ENCODE peak calls at places on chromosomes 2 and 18, in five cellular contexts. Q, G, X, U and D are unnamed samples.

GRCh38 chr2:53342248-53342647 is 425.4 kb upstream of the CHAC2 start:
- DNase-seq in Q (no peak), G (no peak), X (no peak), U (no peak), D (no peak)

GRCh38 chr2:210002158-210003157 is at the start of gene RPE:
- DNase-seq in Q (peak), G (peak), X (peak), U (peak), D (peak)

GRCh38 chr2:65128297-65129190 is 1.4 kb downstream of the RAB1A start:
- DNase-seq in Q (no peak), G (peak), X (no peak), U (no peak), D (peak)

GRCh38 chr18:54608008-54608642 is 17.1 kb downstream of the DYNAP start:
- DNase-seq in Q (no peak), G (peak), X (no peak), U (no peak), D (no peak)

GRCh38 chr18:76256897-76257500 is 238.0 kb downstream of the ZNF516 start:
- DNase-seq in Q (no peak), G (peak), X (peak), U (no peak), D (peak)

GRCh38 chr2:44751754-44752479 is 189.6 kb upstream of the SIX3 start:
- DNase-seq in Q (no peak), G (no peak), X (no peak), U (no peak), D (no peak)

GRCh38 chr2:207133862-207134519 is 31.8 kb downstream of the KLF7 start:
- DNase-seq in Q (no peak), G (peak), X (peak), U (peak), D (peak)

GRCh38 chr2:32824415-32824814 is 122.3 kb upstream of the LTBP1 start:
- DNase-seq in Q (no peak), G (no peak), X (no peak), U (no peak), D (no peak)

GRCh38 chr2:67600946-67601345 is 203.8 kb downstream of the ETAA1 start:
- DNase-seq in Q (no peak), G (peak), X (no peak), U (no peak), D (no peak)

GRCh38 chr2:111200333-111200879 is 79.7 kb downstream of the BCL2L11 start:
- DNase-seq in Q (no peak), G (no peak), X (no peak), U (peak), D (no peak)

GRCh38 chr2:105379741-105380186 is 19.1 kb downstream of the FHL2 start:
- DNase-seq in Q (no peak), G (no peak), X (no peak), U (no peak), D (no peak)

GRCh38 chr2:27715318-27716165 is 51.9 kb downstream of the SLC4A1AP start:
- DNase-seq in Q (no peak), G (peak), X (peak), U (no peak), D (peak)

GRCh38 chr18:78980777-78981651 is 1.4 kb downstream of the SALL3 start:
- DNase-seq in Q (no peak), G (no peak), X (no peak), U (no peak), D (no peak)

GRCh38 chr18:63887424-63887823 is at the start of gene SERPINB2:
- DNase-seq in Q (no peak), G (peak), X (no peak), U (no peak), D (no peak)

GRCh38 chr18:57128229-57128911 is 18.5 kb upstream of the BOD1L2 start:
- DNase-seq in Q (no peak), G (no peak), X (no peak), U (no peak), D (no peak)

GRCh38 chr2:151111599-151112278 is 149.9 kb downstream of the RBM43 start:
- DNase-seq in Q (no peak), G (peak), X (no peak), U (no peak), D (no peak)

GRCh38 chr2:209977386-209978239 is 24.8 kb upstream of the RPE start:
- DNase-seq in Q (no peak), G (peak), X (no peak), U (no peak), D (no peak)

GRCh38 chr2:145601306-145601925 is 1081.5 kb upstream of the ZEB2 start:
- DNase-seq in Q (no peak), G (no peak), X (no peak), U (no peak), D (peak)

GRCh38 chr2:72153026-72153791 is 5.5 kb upstream of the CYP26B1 start:
- DNase-seq in Q (no peak), G (no peak), X (peak), U (peak), D (no peak)

GRCh38 chr2:2222931-2223330 is 108.1 kb downstream of the MYT1L start:
- DNase-seq in Q (no peak), G (no peak), X (no peak), U (no peak), D (no peak)

GRCh38 chr2:200708951-200709350 is 102.8 kb upstream of the BZW1 start:
- DNase-seq in Q (no peak), G (no peak), X (no peak), U (no peak), D (no peak)

GRCh38 chr2:38405917-38406596 is 29.0 kb upstream of the ATL2 start:
- DNase-seq in Q (no peak), G (no peak), X (no peak), U (no peak), D (no peak)

GRCh38 chr18:42798606-42799005 is 316.9 kb downstream of the RIT2 start:
- DNase-seq in Q (no peak), G (no peak), X (no peak), U (no peak), D (no peak)

GRCh38 chr2:13919981-13920382 is 712.5 kb upstream of the LRATD1 start:
- DNase-seq in Q (no peak), G (no peak), X (no peak), U (no peak), D (no peak)

GRCh38 chr2:161625314-161625919 is 1.2 kb downstream of the SLC4A10 start:
- DNase-seq in Q (no peak), G (no peak), X (no peak), U (no peak), D (no peak)

GRCh38 chr2:192899466-192899865 is 704.7 kb upstream of the TMEFF2 start:
- DNase-seq in Q (no peak), G (no peak), X (no peak), U (no peak), D (no peak)

GRCh38 chr2:197008229-197008628 is 81.7 kb upstream of the PGAP1 start:
- DNase-seq in Q (no peak), G (peak), X (no peak), U (no peak), D (peak)

GRCh38 chr2:231985823-231986261 is 24.3 kb downstream of the DIS3L2 start:
- DNase-seq in Q (no peak), G (no peak), X (no peak), U (no peak), D (peak)

GRCh38 chr2:50133766-50134165 is 898.2 kb downstream of the NRXN1 start:
- DNase-seq in Q (no peak), G (no peak), X (no peak), U (no peak), D (no peak)

GRCh38 chr2:130872276-130873125 is 35.8 kb downstream of the ARHGEF4 start:
- DNase-seq in Q (no peak), G (no peak), X (no peak), U (no peak), D (no peak)

GRCh38 chr2:191571163-191571769 is 106.7 kb upstream of the NABP1 start:
- DNase-seq in Q (no peak), G (peak), X (no peak), U (no peak), D (no peak)

GRCh38 chr2:108853421-108853820 is 66.8 kb downstream of the CCDC138 start:
- DNase-seq in Q (no peak), G (peak), X (no peak), U (no peak), D (no peak)

GRCh38 chr2:221204699-221205098 is 367.4 kb downstream of the EPHA4 start:
- DNase-seq in Q (no peak), G (no peak), X (no peak), U (no peak), D (no peak)

GRCh38 chr2:240558229-240558885 is 569 bp upstream of the ANKMY1 start:
- DNase-seq in Q (no peak), G (no peak), X (no peak), U (peak), D (no peak)

GRCh38 chr18:26477828-26478466 is 70.4 kb downstream of the KCTD1 start:
- DNase-seq in Q (no peak), G (no peak), X (no peak), U (no peak), D (no peak)

GRCh38 chr18:26476697-26477096 is 71.7 kb downstream of the KCTD1 start:
- DNase-seq in Q (no peak), G (no peak), X (no peak), U (no peak), D (no peak)

GRCh38 chr18:26480897-26481795 is 67.2 kb downstream of the KCTD1 start:
- DNase-seq in Q (no peak), G (peak), X (no peak), U (no peak), D (peak)

GRCh38 chr18:26479686-26480079 is 68.7 kb downstream of the KCTD1 start:
- DNase-seq in Q (no peak), G (no peak), X (no peak), U (no peak), D (no peak)

DNA sequence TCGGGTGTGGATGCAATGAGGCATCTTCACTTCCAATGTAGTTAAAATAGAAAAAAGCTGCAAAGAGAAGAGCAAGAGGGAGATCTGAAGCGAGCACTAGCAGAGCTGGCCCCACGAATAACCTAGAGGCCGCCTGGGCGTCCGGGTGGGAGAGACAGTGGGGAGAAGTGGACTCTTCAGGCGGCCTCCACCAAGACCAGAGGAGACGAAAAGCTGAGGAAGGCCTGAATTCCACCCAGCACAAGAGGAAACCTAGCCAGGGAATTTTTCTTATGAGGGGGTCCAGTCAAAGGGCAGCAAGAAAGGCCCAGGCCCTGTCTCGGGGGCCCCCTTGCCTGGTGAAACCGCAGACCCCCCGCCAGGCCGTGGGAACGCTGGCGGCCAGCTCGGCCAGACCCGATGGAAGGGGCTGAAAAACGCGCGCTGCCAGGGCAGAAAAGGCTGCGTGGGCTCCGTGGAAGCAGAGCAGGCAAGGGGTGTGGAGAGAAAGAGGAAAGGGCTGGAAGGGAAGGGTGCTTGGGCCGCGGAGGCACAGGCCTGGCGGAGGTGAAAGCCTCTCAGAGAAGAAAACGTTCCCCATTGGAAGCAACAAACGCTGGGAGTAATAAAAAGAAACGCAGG is 69.2 kb downstream of the KCTD1 start:
- DNase-seq in Q (no peak), G (no peak), X (no peak), U (no peak), D (no peak)
- H3K4me3 ChIP-seq in Q (no peak), G (no peak), X (no peak), U (no peak), D (no peak)

GRCh38 chr2:37356299-37356698 is 11.9 kb downstream of the QPCT start:
- DNase-seq in Q (no peak), G (no peak), X (no peak), U (no peak), D (no peak)

GRCh38 chr2:37357053-37357452 is 12.6 kb downstream of the QPCT start:
- DNase-seq in Q (no peak), G (no peak), X (no peak), U (no peak), D (no peak)

GRCh38 chr2:37358466-37358865 is 14.0 kb downstream of the QPCT start:
- DNase-seq in Q (no peak), G (no peak), X (no peak), U (no peak), D (no peak)

GRCh38 chr2:37355735-37356134 is 11.3 kb downstream of the QPCT start:
- DNase-seq in Q (no peak), G (no peak), X (no peak), U (no peak), D (no peak)

DNA sequence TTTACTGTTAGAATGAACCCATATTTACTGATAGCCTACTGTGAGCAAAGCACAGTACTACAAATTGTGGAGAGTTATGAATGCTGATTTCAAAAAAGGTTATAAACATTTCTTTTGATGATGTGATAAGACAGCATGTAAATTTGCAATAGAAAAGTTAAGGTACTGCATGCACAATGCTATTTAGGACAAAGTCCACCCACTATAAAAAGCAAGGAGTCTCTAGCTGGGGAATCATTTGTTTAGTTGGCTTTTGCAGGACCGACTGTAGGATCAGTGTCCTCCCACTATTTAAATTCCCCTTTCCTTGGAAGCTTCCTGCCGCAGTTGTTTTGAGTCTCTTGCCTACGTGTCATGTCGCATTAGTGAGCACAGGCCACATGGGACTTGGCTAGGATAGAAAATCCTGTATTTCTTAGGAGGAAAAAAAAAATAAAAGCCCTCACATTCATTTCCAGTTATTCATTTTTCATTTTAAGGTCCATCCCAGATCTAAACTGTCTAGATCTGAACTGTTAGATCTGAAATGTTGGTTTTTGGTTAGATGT is 13.1 kb downstream of the QPCT start:
- DNase-seq in Q (no peak), G (no peak), X (peak), U (no peak), D (no peak)
- H3K4me3 ChIP-seq in Q (no peak), G (no peak), X (no peak), U (no peak), D (no peak)

DNA sequence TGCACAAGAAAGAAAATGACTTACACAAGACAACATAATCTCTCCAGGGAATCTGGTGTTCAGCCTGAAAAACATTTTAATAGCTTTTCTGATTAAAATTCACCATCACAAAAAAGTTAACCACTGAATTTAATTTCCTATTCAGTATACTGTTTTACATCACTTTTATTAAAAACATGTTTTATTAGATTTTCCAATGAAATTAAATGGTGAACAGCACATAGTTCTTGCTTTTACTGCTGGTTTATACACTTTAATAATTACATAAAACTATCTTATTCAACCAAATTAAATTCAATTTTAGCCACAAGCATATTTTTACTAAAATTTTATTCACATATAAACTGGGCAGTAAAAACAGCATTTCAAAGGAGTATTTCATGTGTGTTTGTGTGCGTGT is 138.3 kb downstream of the NOL4 start:
- DNase-seq in Q (no peak), G (no peak), X (no peak), U (no peak), D (no peak)
- H3K4me3 ChIP-seq in Q (no peak), G (no peak), X (no peak), U (no peak), D (no peak)

GRCh38 chr2:48531141-48531648 is 1.2 kb downstream of the STON1 start:
- DNase-seq in Q (no peak), G (peak), X (no peak), U (no peak), D (peak)
- H3K4me3 ChIP-seq in Q (no peak), G (peak), X (peak), U (peak), D (peak)

GRCh38 chr2:119545076-119545475 is 827 bp downstream of the CFAP221 start:
- DNase-seq in Q (no peak), G (peak), X (no peak), U (no peak), D (no peak)
- H3K4me3 ChIP-seq in Q (no peak), G (no peak), X (no peak), U (no peak), D (no peak)

GRCh38 chr2:75645643-75646042 is 940 bp upstream of the MRPL19 start:
- DNase-seq in Q (no peak), G (no peak), X (no peak), U (no peak), D (no peak)
- H3K4me3 ChIP-seq in Q (no peak), G (no peak), X (no peak), U (no peak), D (no peak)

DNA sequence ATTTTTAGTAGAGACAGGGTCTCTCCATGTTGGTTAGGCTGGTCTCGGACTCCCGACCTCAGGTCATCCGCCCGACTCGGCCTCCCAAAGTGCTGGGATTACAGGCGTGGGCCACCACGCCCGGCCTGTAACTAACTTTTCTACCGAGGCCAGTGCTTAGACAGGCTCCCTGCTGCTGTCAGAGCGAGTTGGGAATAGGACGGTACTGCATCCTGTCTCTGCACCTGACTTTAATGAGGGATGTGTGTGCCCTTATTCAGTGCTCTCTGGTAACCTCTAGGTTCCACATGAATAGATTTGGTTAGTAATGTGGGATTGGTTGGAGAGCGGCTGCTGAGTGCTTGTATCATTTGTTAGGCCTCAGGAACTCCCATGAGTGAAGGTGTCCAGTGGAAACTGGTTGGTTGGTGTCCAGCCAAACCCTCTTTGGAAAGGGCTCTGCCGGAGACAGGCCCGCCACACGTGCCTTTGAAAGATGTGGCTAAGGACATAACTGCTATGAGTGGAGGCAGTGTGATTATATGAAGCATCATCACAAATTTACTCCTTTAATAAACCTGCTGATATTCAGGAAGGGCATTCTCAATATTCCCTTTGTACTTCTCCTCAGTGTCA is 36.6 kb downstream of the MYOM1 start:
- DNase-seq in Q (no peak), G (no peak), X (peak), U (no peak), D (no peak)
- H3K4me3 ChIP-seq in Q (no peak), G (no peak), X (no peak), U (no peak), D (no peak)

GRCh38 chr18:21300616-21301200 is 58.7 kb downstream of the GREB1L start:
- DNase-seq in Q (no peak), G (no peak), X (no peak), U (no peak), D (no peak)
- H3K4me3 ChIP-seq in Q (no peak), G (no peak), X (no peak), U (no peak), D (no peak)

DNA sequence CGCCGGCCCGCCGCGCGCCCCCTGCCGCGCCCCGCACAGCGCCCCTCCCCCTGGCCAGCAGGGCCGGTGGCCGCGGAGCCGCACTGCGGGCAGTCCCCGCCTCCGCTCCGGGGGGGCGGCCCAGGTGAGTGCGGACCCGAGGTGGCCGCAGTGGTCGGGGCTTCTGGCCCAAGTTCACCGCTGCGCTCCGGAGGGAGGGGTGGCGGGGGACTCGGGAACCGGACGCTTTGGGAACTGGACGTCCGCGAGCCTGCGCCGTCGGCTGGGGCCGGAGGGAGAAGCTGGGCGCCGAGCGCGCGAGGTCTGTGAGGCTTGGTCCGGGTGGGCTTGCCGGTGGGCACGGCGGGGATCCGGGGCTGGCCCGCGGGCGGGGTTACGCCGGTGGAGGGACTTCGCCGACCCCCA is 587 bp upstream of the LDLRAD4 start:
- DNase-seq in Q (no peak), G (no peak), X (peak), U (no peak), D (no peak)
- H3K4me3 ChIP-seq in Q (peak), G (no peak), X (peak), U (peak), D (peak)